ENCODE peak calls at places on chromosomes 16 and 17, in eight cellular contexts. One of them, this sample, is unnamed.

GRCh38 chr16:468072-468821 is 42.8 kb downstream of the RAB11FIP3 start:
- DNase-seq in Ammon's horn: peak
- DNase-seq in EL: no peak
- DNase-seq in NCI-H1436 treated with DMSO at 0.1 percent for 48 hours: no peak
- DNase-seq in midbrain: peak
- DNase-seq in SJCRH30: no peak
- DNase-seq in NCI-H1105: no peak
- DNase-seq in DND-41: no peak
- DNase-seq in this sample: no peak

GRCh38 chr16:75305364-75306101 is 54.1 kb upstream of the BCAR1 start:
- DNase-seq in Ammon's horn: peak
- DNase-seq in EL: peak
- DNase-seq in NCI-H1436 treated with DMSO at 0.1 percent for 48 hours: peak
- DNase-seq in midbrain: no peak
- DNase-seq in SJCRH30: peak
- DNase-seq in NCI-H1105: no peak
- DNase-seq in DND-41: peak
- DNase-seq in this sample: peak

GRCh38 chr16:83887088-83887487 is 11.8 kb upstream of the MLYCD start:
- DNase-seq in Ammon's horn: peak
- DNase-seq in EL: peak
- DNase-seq in NCI-H1436 treated with DMSO at 0.1 percent for 48 hours: no peak
- DNase-seq in midbrain: peak
- DNase-seq in SJCRH30: peak
- DNase-seq in NCI-H1105: no peak
- DNase-seq in DND-41: no peak
- DNase-seq in this sample: no peak

GRCh38 chr16:424623-425081 is 797 bp upstream of the RAB11FIP3 start:
- DNase-seq in Ammon's horn: peak
- DNase-seq in EL: peak
- DNase-seq in NCI-H1436 treated with DMSO at 0.1 percent for 48 hours: no peak
- DNase-seq in midbrain: peak
- DNase-seq in SJCRH30: peak
- DNase-seq in NCI-H1105: no peak
- DNase-seq in DND-41: no peak
- DNase-seq in this sample: no peak

GRCh38 chr17:14762736-14763479 is 462.0 kb downstream of the HS3ST3B1 start:
- DNase-seq in Ammon's horn: no peak
- DNase-seq in EL: no peak
- DNase-seq in NCI-H1436 treated with DMSO at 0.1 percent for 48 hours: no peak
- DNase-seq in midbrain: no peak
- DNase-seq in SJCRH30: no peak
- DNase-seq in NCI-H1105: no peak
- DNase-seq in DND-41: no peak
- DNase-seq in this sample: no peak

GRCh38 chr16:67666032-67666537 is 465 bp downstream of the ENKD1 start:
- DNase-seq in Ammon's horn: no peak
- DNase-seq in EL: peak
- DNase-seq in NCI-H1436 treated with DMSO at 0.1 percent for 48 hours: no peak
- DNase-seq in midbrain: no peak
- DNase-seq in SJCRH30: peak
- DNase-seq in NCI-H1105: no peak
- DNase-seq in DND-41: no peak
- DNase-seq in this sample: no peak

GRCh38 chr16:90012978-90013745 is 6.1 kb downstream of the DBNDD1 start:
- DNase-seq in Ammon's horn: no peak
- DNase-seq in EL: no peak
- DNase-seq in NCI-H1436 treated with DMSO at 0.1 percent for 48 hours: no peak
- DNase-seq in midbrain: no peak
- DNase-seq in SJCRH30: no peak
- DNase-seq in NCI-H1105: no peak
- DNase-seq in DND-41: no peak
- DNase-seq in this sample: no peak

GRCh38 chr16:28082624-28083023 is 19.1 kb upstream of the GSG1L start:
- DNase-seq in Ammon's horn: no peak
- DNase-seq in EL: no peak
- DNase-seq in NCI-H1436 treated with DMSO at 0.1 percent for 48 hours: no peak
- DNase-seq in midbrain: no peak
- DNase-seq in SJCRH30: peak
- DNase-seq in NCI-H1105: no peak
- DNase-seq in DND-41: no peak
- DNase-seq in this sample: no peak

GRCh38 chr16:86455116-86455515 is 55.2 kb upstream of the FOXF1 start:
- DNase-seq in Ammon's horn: no peak
- DNase-seq in EL: peak
- DNase-seq in NCI-H1436 treated with DMSO at 0.1 percent for 48 hours: no peak
- DNase-seq in midbrain: no peak
- DNase-seq in SJCRH30: no peak
- DNase-seq in NCI-H1105: no peak
- DNase-seq in DND-41: no peak
- DNase-seq in this sample: no peak

GRCh38 chr17:80760501-80760900 is 215.9 kb downstream of the RPTOR start:
- DNase-seq in Ammon's horn: no peak
- DNase-seq in EL: no peak
- DNase-seq in NCI-H1436 treated with DMSO at 0.1 percent for 48 hours: peak
- DNase-seq in midbrain: no peak
- DNase-seq in SJCRH30: no peak
- DNase-seq in NCI-H1105: peak
- DNase-seq in DND-41: peak
- DNase-seq in this sample: peak

GRCh38 chr16:19696312-19696711 is 21.7 kb downstream of the KNOP1 start:
- DNase-seq in Ammon's horn: peak
- DNase-seq in EL: peak
- DNase-seq in NCI-H1436 treated with DMSO at 0.1 percent for 48 hours: no peak
- DNase-seq in midbrain: no peak
- DNase-seq in SJCRH30: peak
- DNase-seq in NCI-H1105: peak
- DNase-seq in DND-41: peak
- DNase-seq in this sample: peak

GRCh38 chr16:73060216-73060615 is 12.3 kb upstream of the ZFHX3 start:
- DNase-seq in Ammon's horn: no peak
- DNase-seq in EL: no peak
- DNase-seq in NCI-H1436 treated with DMSO at 0.1 percent for 48 hours: no peak
- DNase-seq in midbrain: no peak
- DNase-seq in SJCRH30: no peak
- DNase-seq in NCI-H1105: no peak
- DNase-seq in DND-41: no peak
- DNase-seq in this sample: no peak

GRCh38 chr16:17346774-17347569 is 123.8 kb downstream of the XYLT1 start:
- DNase-seq in Ammon's horn: no peak
- DNase-seq in EL: no peak
- DNase-seq in NCI-H1436 treated with DMSO at 0.1 percent for 48 hours: no peak
- DNase-seq in midbrain: no peak
- DNase-seq in SJCRH30: no peak
- DNase-seq in NCI-H1105: no peak
- DNase-seq in DND-41: peak
- DNase-seq in this sample: no peak

GRCh38 chr16:50340578-50340977 is 28.2 kb downstream of the BRD7 start:
- DNase-seq in Ammon's horn: no peak
- DNase-seq in EL: no peak
- DNase-seq in NCI-H1436 treated with DMSO at 0.1 percent for 48 hours: no peak
- DNase-seq in midbrain: no peak
- DNase-seq in SJCRH30: no peak
- DNase-seq in NCI-H1105: no peak
- DNase-seq in DND-41: no peak
- DNase-seq in this sample: no peak

GRCh38 chr16:78122774-78123315 is 23.4 kb downstream of the WWOX start:
- DNase-seq in Ammon's horn: peak
- DNase-seq in EL: peak
- DNase-seq in NCI-H1436 treated with DMSO at 0.1 percent for 48 hours: peak
- DNase-seq in midbrain: peak
- DNase-seq in SJCRH30: peak
- DNase-seq in NCI-H1105: peak
- DNase-seq in DND-41: peak
- DNase-seq in this sample: peak

GRCh38 chr17:8965394-8966168 is at the start of gene PIK3R5:
- DNase-seq in Ammon's horn: no peak
- DNase-seq in EL: no peak
- DNase-seq in NCI-H1436 treated with DMSO at 0.1 percent for 48 hours: no peak
- DNase-seq in midbrain: no peak
- DNase-seq in SJCRH30: no peak
- DNase-seq in NCI-H1105: no peak
- DNase-seq in DND-41: peak
- DNase-seq in this sample: no peak

GRCh38 chr16:66750279-66751134 is 902 bp downstream of the DYNC1LI2 start:
- DNase-seq in Ammon's horn: no peak
- DNase-seq in EL: no peak
- DNase-seq in NCI-H1436 treated with DMSO at 0.1 percent for 48 hours: no peak
- DNase-seq in midbrain: no peak
- DNase-seq in SJCRH30: no peak
- DNase-seq in NCI-H1105: no peak
- DNase-seq in DND-41: no peak
- DNase-seq in this sample: no peak

GRCh38 chr17:33072421-33073175 is 81.0 kb downstream of the SPACA3 start:
- DNase-seq in Ammon's horn: no peak
- DNase-seq in EL: no peak
- DNase-seq in NCI-H1436 treated with DMSO at 0.1 percent for 48 hours: no peak
- DNase-seq in midbrain: no peak
- DNase-seq in SJCRH30: no peak
- DNase-seq in NCI-H1105: no peak
- DNase-seq in DND-41: no peak
- DNase-seq in this sample: no peak

GRCh38 chr16:11734025-11734652 is 8.5 kb downstream of the TXNDC11 start:
- DNase-seq in Ammon's horn: no peak
- DNase-seq in EL: no peak
- DNase-seq in NCI-H1436 treated with DMSO at 0.1 percent for 48 hours: no peak
- DNase-seq in midbrain: no peak
- DNase-seq in SJCRH30: no peak
- DNase-seq in NCI-H1105: no peak
- DNase-seq in DND-41: no peak
- DNase-seq in this sample: no peak

GRCh38 chr17:41377546-41377945 is 4.6 kb downstream of the KRT34 start:
- DNase-seq in Ammon's horn: no peak
- DNase-seq in EL: peak
- DNase-seq in NCI-H1436 treated with DMSO at 0.1 percent for 48 hours: no peak
- DNase-seq in midbrain: no peak
- DNase-seq in SJCRH30: no peak
- DNase-seq in NCI-H1105: no peak
- DNase-seq in DND-41: no peak
- DNase-seq in this sample: no peak

GRCh38 chr17:49454050-49454449 is 39.4 kb upstream of the PHB1 start:
- DNase-seq in Ammon's horn: peak
- DNase-seq in EL: peak
- DNase-seq in NCI-H1436 treated with DMSO at 0.1 percent for 48 hours: no peak
- DNase-seq in midbrain: peak
- DNase-seq in SJCRH30: peak
- DNase-seq in NCI-H1105: no peak
- DNase-seq in DND-41: no peak
- DNase-seq in this sample: no peak

GRCh38 chr16:31118223-31119155 is 1.0 kb downstream of the KAT8 start:
- DNase-seq in Ammon's horn: no peak
- DNase-seq in EL: peak
- DNase-seq in NCI-H1436 treated with DMSO at 0.1 percent for 48 hours: no peak
- DNase-seq in midbrain: no peak
- DNase-seq in SJCRH30: no peak
- DNase-seq in NCI-H1105: no peak
- DNase-seq in DND-41: no peak
- DNase-seq in this sample: no peak

GRCh38 chr16:61858996-61859395 is 177.2 kb downstream of the CDH8 start:
- DNase-seq in Ammon's horn: no peak
- DNase-seq in EL: peak
- DNase-seq in NCI-H1436 treated with DMSO at 0.1 percent for 48 hours: no peak
- DNase-seq in midbrain: no peak
- DNase-seq in SJCRH30: no peak
- DNase-seq in NCI-H1105: no peak
- DNase-seq in DND-41: no peak
- DNase-seq in this sample: no peak

GRCh38 chr17:67433248-67433924 is 56.3 kb downstream of the PITPNC1 start:
- DNase-seq in Ammon's horn: no peak
- DNase-seq in EL: no peak
- DNase-seq in NCI-H1436 treated with DMSO at 0.1 percent for 48 hours: no peak
- DNase-seq in midbrain: no peak
- DNase-seq in SJCRH30: no peak
- DNase-seq in NCI-H1105: no peak
- DNase-seq in DND-41: no peak
- DNase-seq in this sample: no peak

GRCh38 chr16:3954411-3954921 is 74.0 kb upstream of the CREBBP start:
- DNase-seq in Ammon's horn: no peak
- DNase-seq in EL: no peak
- DNase-seq in NCI-H1436 treated with DMSO at 0.1 percent for 48 hours: no peak
- DNase-seq in midbrain: no peak
- DNase-seq in SJCRH30: peak
- DNase-seq in NCI-H1105: no peak
- DNase-seq in DND-41: no peak
- DNase-seq in this sample: peak